ENCODE peak calls at places on chromosome 4, in five cellular contexts. T is cardiac muscle cell, J is Peyer's patch, A is mesendoderm, P is astrocyte of the spinal cord. W is an unnamed sample.
A peak's percentile ranks its signal among the peaks of the same experiment; 100 is the strongest.

GRCh38 chr4:176377705-176378302 is 58.0 kb downstream of the SPCS3 start:
- DNase-seq in T (peak; percentile 8), J (no peak), A (peak; percentile 34), P (peak; percentile 52), W (no peak)

GRCh38 chr4:129583868-129584267 is 487.9 kb downstream of the C4orf33 start:
- DNase-seq in T (no peak), J (no peak), A (peak; percentile 52), P (peak; percentile 7), W (peak; percentile 46)

GRCh38 chr4:4384837-4385236 is 2.1 kb upstream of the NSG1 start:
- DNase-seq in T (peak; percentile 45), J (no peak), A (peak; percentile 85), P (no peak), W (peak; percentile 93)

GRCh38 chr4:141871086-141871485 is 234.7 kb downstream of the IL15 start:
- DNase-seq in T (no peak), J (no peak), A (no peak), P (peak; percentile 7), W (no peak)

GRCh38 chr4:4386296-4386735 is 586 bp upstream of the NSG1 start:
- DNase-seq in T (peak; percentile 35), J (no peak), A (no peak), P (no peak), W (peak; percentile 76)

GRCh38 chr4:84855774-84856173 is 110.7 kb downstream of the WDFY3 start:
- DNase-seq in T (peak; percentile 15), J (no peak), A (no peak), P (peak; percentile 29), W (no peak)

GRCh38 chr4:113141901-113142346 is 92.5 kb downstream of the ANK2 start:
- DNase-seq in T (no peak), J (no peak), A (no peak), P (peak; percentile 86), W (no peak)

GRCh38 chr4:88357262-88357661 is 21.4 kb upstream of the HERC6 start:
- DNase-seq in T (no peak), J (no peak), A (no peak), P (no peak), W (no peak)

GRCh38 chr4:132572210-132572609 is 576.9 kb upstream of the PCDH10 start:
- DNase-seq in T (peak; percentile 63), J (no peak), A (peak; percentile 96), P (peak; percentile 61), W (no peak)

GRCh38 chr4:147848634-147849033 is 116.7 kb downstream of the ARHGAP10 start:
- DNase-seq in T (no peak), J (no peak), A (no peak), P (no peak), W (no peak)

GRCh38 chr4:61374612-61374920 is 174.4 kb downstream of the ADGRL3 start:
- DNase-seq in T (no peak), J (no peak), A (no peak), P (peak; percentile 69), W (no peak)

GRCh38 chr4:23857353-23857752 is 32.5 kb downstream of the PPARGC1A start:
- DNase-seq in T (no peak), J (no peak), A (no peak), P (peak; percentile 43), W (no peak)

GRCh38 chr4:7808752-7809151 is 130.9 kb downstream of the AFAP1 start:
- DNase-seq in T (no peak), J (no peak), A (no peak), P (peak; percentile 77), W (no peak)

GRCh38 chr4:88697113-88697512 is 516 bp downstream of the NAP1L5 start:
- DNase-seq in T (no peak), J (no peak), A (no peak), P (peak; percentile 36), W (no peak)

GRCh38 chr4:19126903-19127302 is 1105.3 kb upstream of the LCORL start:
- DNase-seq in T (no peak), J (no peak), A (no peak), P (no peak), W (no peak)

GRCh38 chr4:53015681-53016080 is 153.6 kb downstream of the RASL11B start:
- DNase-seq in T (peak; percentile 75), J (no peak), A (peak; percentile 53), P (peak; percentile 77), W (peak; percentile 74)

GRCh38 chr4:76445911-76446310 is 10.9 kb downstream of the SHROOM3 start:
- DNase-seq in T (no peak), J (no peak), A (no peak), P (no peak), W (no peak)

GRCh38 chr4:26491449-26492170 is 1.3 kb upstream of the CCKAR start:
- DNase-seq in T (no peak), J (no peak), A (no peak), P (no peak), W (no peak)

GRCh38 chr4:87444741-87445140 is 22.4 kb downstream of the NUDT9 start:
- DNase-seq in T (no peak), J (no peak), A (no peak), P (no peak), W (no peak)

GRCh38 chr4:185335579-185335978 is 60.1 kb downstream of the LRP2BP start:
- DNase-seq in T (no peak), J (no peak), A (no peak), P (no peak), W (no peak)

DNA sequence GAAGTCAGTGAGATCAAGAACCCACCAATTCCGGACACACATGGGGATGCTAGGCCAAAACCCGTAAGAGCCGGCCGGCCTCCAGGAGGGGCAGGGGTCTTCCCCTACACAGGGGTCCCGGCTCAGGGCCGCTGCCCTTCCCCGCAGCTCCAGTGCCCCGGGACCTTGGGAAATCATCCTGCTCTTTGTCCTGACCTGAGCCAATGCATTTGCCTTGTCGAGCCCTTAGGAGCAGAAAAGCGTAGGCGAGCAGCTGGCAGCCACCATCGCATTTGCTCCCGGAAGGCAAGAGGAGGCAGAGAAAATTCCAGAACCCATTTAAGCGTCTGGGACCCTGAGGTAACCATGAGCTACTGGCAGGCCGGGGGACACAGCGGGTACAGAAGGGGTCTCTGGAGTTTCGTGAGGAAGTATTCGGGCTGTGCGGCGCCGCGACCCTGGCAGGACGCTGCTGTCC is 7.4 kb upstream of the TNIP2 start:
- DNase-seq in T (no peak), J (no peak), A (no peak), P (no peak), W (no peak)
- H3K4me3 ChIP-seq in T (no peak overlapping the region), J (peak overlapping the region; percentile 58), A (no peak overlapping the region), P (no peak overlapping the region), W (no peak overlapping the region)

GRCh38 chr4:186726440-186727148 is 2.9 kb upstream of the FAT1 start:
- DNase-seq in T (peak; percentile 85), J (no peak), A (peak; percentile 94), P (peak; percentile 88), W (peak; percentile 92)

GRCh38 chr4:186727149-186727976 is 3.7 kb upstream of the FAT1 start:
- DNase-seq in T (peak; percentile 31), J (no peak), A (peak; percentile 84), P (peak; percentile 24), W (no peak)

GRCh38 chr4:186727977-186728519 is 4.4 kb upstream of the FAT1 start:
- DNase-seq in T (peak; percentile 25), J (no peak), A (peak; percentile 95), P (peak; percentile 53), W (peak; percentile 79)

GRCh38 chr4:186729856-186730255 is 6.2 kb upstream of the FAT1 start:
- DNase-seq in T (no peak), J (no peak), A (no peak), P (no peak), W (no peak)

DNA sequence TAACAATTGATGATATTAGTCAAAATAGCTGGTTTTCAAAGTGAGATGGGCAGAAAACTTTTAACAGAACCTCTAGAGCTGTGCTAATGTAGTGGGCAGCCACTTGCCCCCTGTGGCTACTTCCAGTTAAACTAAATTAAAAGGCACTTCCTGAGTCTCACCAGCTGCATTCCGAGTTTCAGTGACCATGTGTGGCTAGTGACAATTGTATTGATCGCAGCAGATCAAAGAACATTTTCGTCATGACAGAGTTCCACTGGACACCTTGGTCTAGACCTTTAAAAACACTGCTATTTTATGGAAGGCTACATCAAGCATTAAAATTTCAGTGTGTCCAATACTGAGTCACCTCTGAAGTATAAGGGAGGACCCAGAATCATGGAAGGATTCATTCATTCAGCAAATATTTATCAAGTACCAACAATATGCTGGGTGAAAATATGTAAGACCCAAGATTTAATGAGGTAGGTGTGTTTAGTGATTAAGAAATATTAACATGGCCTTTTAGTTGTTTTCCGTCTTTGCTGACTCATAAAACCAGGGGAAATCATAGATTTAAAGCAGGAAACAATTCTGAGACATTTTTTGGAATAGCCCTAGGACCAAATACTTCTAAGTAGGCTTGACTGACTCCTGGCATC is 5.1 kb upstream of the FAT1 start:
- DNase-seq in T (no peak), J (no peak), A (peak; percentile 54), P (peak; percentile 43), W (no peak)
- H3K4me3 ChIP-seq in T (no peak overlapping the region), J (peak overlapping the region; percentile 82), A (no peak overlapping the region), P (no peak overlapping the region), W (no peak overlapping the region)

DNA sequence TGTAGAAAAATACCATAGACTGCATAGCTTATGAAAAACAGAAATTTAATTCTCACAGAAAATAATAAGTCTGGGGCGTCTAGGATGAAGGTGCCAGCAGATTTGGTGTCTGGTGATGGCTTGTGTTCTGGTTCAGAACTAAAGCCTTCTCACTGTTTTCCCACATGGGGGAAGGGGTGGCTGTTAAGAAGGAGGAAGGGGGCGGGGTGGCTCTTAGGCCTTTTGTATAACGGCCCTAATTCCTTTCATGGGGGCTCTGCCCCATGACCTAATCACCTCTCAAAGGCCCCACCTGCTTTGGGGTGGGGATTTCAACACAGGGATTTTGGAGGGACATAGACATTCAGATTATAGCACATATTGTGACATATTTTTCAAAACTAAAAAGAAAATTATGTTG is 173.2 kb upstream of the TECRL start:
- DNase-seq in T (peak; percentile 8), J (no peak), A (peak; percentile 65), P (no peak), W (peak; percentile 60)
- H3K4me3 ChIP-seq in T (no peak overlapping the region), J (no peak overlapping the region), A (no peak overlapping the region), P (no peak overlapping the region), W (no peak overlapping the region)

GRCh38 chr4:41358626-41359025 is 101.9 kb downstream of the UCHL1 start:
- DNase-seq in T (no peak), J (no peak), A (no peak), P (no peak), W (no peak)

GRCh38 chr4:41360214-41360910 is 103.6 kb downstream of the UCHL1 start:
- DNase-seq in T (peak; percentile 85), J (no peak), A (peak; percentile 74), P (peak; percentile 36), W (peak; percentile 84)

GRCh38 chr4:41360911-41361830 is 104.4 kb downstream of the UCHL1 start:
- DNase-seq in T (peak; percentile 45), J (no peak), A (peak; percentile 47), P (peak; percentile 18), W (peak; percentile 77)

GRCh38 chr4:41359069-41359769 is 102.5 kb downstream of the UCHL1 start:
- DNase-seq in T (no peak), J (no peak), A (peak; percentile 86), P (no peak), W (peak; percentile 88)

GRCh38 chr4:41359836-41360213 is 103.1 kb downstream of the UCHL1 start:
- DNase-seq in T (no peak), J (no peak), A (peak; percentile 57), P (no peak), W (no peak)
- H3K4me3 ChIP-seq in T (peak overlapping the region; percentile 69), J (peak overlapping the region; percentile 74), A (no peak overlapping the region), P (peak overlapping the region; percentile 46), W (peak overlapping the region; percentile 80)

GRCh38 chr4:154822775-154823174 is 41.7 kb downstream of the RBM46 start:
- DNase-seq in T (no peak), J (no peak), A (no peak), P (peak; percentile 74), W (no peak)
- H3K4me3 ChIP-seq in T (no peak overlapping the region), J (no peak overlapping the region), A (no peak overlapping the region), P (no peak overlapping the region), W (no peak overlapping the region)

GRCh38 chr4:158161561-158162354 is 11.1 kb downstream of the GASK1B start:
- DNase-seq in T (no peak), J (no peak), A (peak; percentile 52), P (peak; percentile 85), W (no peak)
- H3K4me3 ChIP-seq in T (no peak overlapping the region), J (no peak overlapping the region), A (no peak overlapping the region), P (no peak overlapping the region), W (no peak overlapping the region)